ENCODE peak calls at places on chromosomes 6 and 20, in nine cellular contexts. X, W, C, Z, I, Q, U, B and H are unnamed samples. For H3K4me1, the result is how much of the 10 kb centered on the place peaks cover.

GRCh38 chr6:31946370-31946885 is 533 bp downstream of the CFB start:
- DNase-seq in W (no peak), Q (no peak), X (no peak), Z (no peak), U (no peak), I (no peak), B (no peak), C (no peak), H (no peak)

GRCh38 chr20:48286571-48287551 is 501.6 kb upstream of the SULF2 start:
- DNase-seq in Q (no peak), B (peak), W (peak), X (no peak), Z (no peak), C (no peak), I (no peak), U (no peak), H (no peak)

GRCh38 chr20:9447182-9447581 is 67.2 kb upstream of the LAMP5 start:
- DNase-seq in I (no peak), Z (no peak), X (no peak), C (no peak), B (no peak), Q (no peak), W (no peak), U (no peak), H (no peak)

GRCh38 chr20:10300582-10301108 is 82.0 kb downstream of the SNAP25 start:
- DNase-seq in W (no peak), B (no peak), I (no peak), Z (no peak), Q (no peak), C (no peak), X (no peak), U (no peak), H (peak)

GRCh38 chr6:145044606-145045275 is 690.6 kb downstream of the EPM2A start:
- DNase-seq in X (no peak), U (no peak), I (no peak), C (no peak), Z (no peak), Q (no peak), B (no peak), W (peak), H (no peak)

GRCh38 chr6:155253337-155253736 is 10.5 kb upstream of the CLDN20 start:
- DNase-seq in W (no peak), X (no peak), B (no peak), U (no peak), Q (no peak), I (no peak), Z (no peak), C (no peak), H (no peak)

GRCh38 chr6:15506066-15506465 is 156.8 kb downstream of the DTNBP1 start:
- DNase-seq in Q (no peak), W (no peak), Z (no peak), B (no peak), I (no peak), U (no peak), C (no peak), X (no peak), H (no peak)

GRCh38 chr6:134636221-134636830 is 313.6 kb downstream of the ALDH8A1 start:
- DNase-seq in X (no peak), Q (no peak), U (peak), B (no peak), C (no peak), Z (no peak), W (no peak), I (no peak), H (no peak)

GRCh38 chr6:150777731-150778130 is 87.8 kb upstream of the MTHFD1L start:
- DNase-seq in I (no peak), Q (no peak), W (no peak), Z (no peak), B (no peak), C (no peak), X (no peak), U (no peak), H (peak)

GRCh38 chr6:118581489-118581959 is 33.4 kb downstream of the PLN start:
- DNase-seq in B (no peak), Z (no peak), C (no peak), X (no peak), Q (no peak), W (peak), U (no peak), I (no peak), H (no peak)

GRCh38 chr20:41135187-41135887 is 2.0 kb upstream of the PLCG1 start:
- DNase-seq in C (peak), X (peak), W (peak), B (peak), Z (peak), Q (peak), U (peak), I (peak), H (peak)

GRCh38 chr6:76706566-76706965 is 634.1 kb upstream of the IMPG1 start:
- DNase-seq in U (no peak), Z (no peak), W (peak), B (no peak), C (no peak), Q (no peak), X (no peak), I (no peak), H (no peak)

GRCh38 chr6:85169189-85169588 is 280.7 kb upstream of the NT5E start:
- DNase-seq in Q (no peak), U (no peak), C (no peak), I (no peak), Z (no peak), W (no peak), B (no peak), X (no peak), H (no peak)

GRCh38 chr20:10696650-10697049 is 22.9 kb upstream of the JAG1 start:
- DNase-seq in U (no peak), B (no peak), X (no peak), C (peak), I (peak), Z (no peak), Q (no peak), W (no peak), H (peak)

GRCh38 chr6:131036616-131037015 is 26.4 kb downstream of the EPB41L2 start:
- DNase-seq in X (no peak), I (no peak), C (no peak), Z (no peak), Q (no peak), B (no peak), W (no peak), U (no peak), H (no peak)

GRCh38 chr6:138161434-138162103 is at the start of gene ARFGEF3:
- DNase-seq in W (peak), Z (peak), C (no peak), U (peak), B (no peak), X (peak), I (peak), Q (peak), H (peak)

GRCh38 chr6:37171141-37171969 is 1.4 kb downstream of the PIM1 start:
- DNase-seq in Q (peak), U (peak), W (peak), B (peak), C (peak), I (peak), Z (peak), X (no peak), H (peak)

GRCh38 chr6:44415424-44415823 is 27.9 kb downstream of the CDC5L start:
- DNase-seq in C (no peak), W (no peak), Z (no peak), Q (no peak), X (peak), B (no peak), U (no peak), I (no peak), H (no peak)

GRCh38 chr20:6848041-6848440 is 80.6 kb downstream of the BMP2 start:
- DNase-seq in C (no peak), X (no peak), B (no peak), U (no peak), Q (no peak), W (no peak), Z (no peak), I (no peak), H (no peak)

GRCh38 chr6:34349226-34349625 is 43.2 kb downstream of the NUDT3 start:
- DNase-seq in Z (no peak), X (no peak), U (no peak), W (no peak), B (no peak), Q (no peak), I (no peak), C (no peak), H (no peak)

GRCh38 chr6:41739041-41739440 is 3.6 kb upstream of the TFEB start:
- DNase-seq in B (no peak), C (no peak), Q (no peak), Z (no peak), U (no peak), X (no peak), W (peak), I (no peak), H (no peak)

GRCh38 chr6:81995548-81996289 is 243.2 kb upstream of the TENT5A start:
- DNase-seq in Q (no peak), X (no peak), W (peak), I (no peak), U (no peak), C (no peak), B (no peak), Z (no peak), H (no peak)

GRCh38 chr6:34235605-34236422 is 859 bp upstream of the HMGA1 start:
- DNase-seq in Q (peak), X (peak), B (no peak), Z (peak), U (peak), I (peak), W (peak), C (peak), H (no peak)

GRCh38 chr6:75922226-75922625 is 150.2 kb downstream of the IMPG1 start:
- DNase-seq in U (no peak), W (no peak), Q (no peak), Z (no peak), C (no peak), X (no peak), I (no peak), B (no peak), H (no peak)

GRCh38 chr6:23081701-23082100 is 512.3 kb downstream of the HDGFL1 start:
- DNase-seq in B (no peak), X (peak), C (no peak), Q (no peak), W (no peak), Z (no peak), I (peak), U (no peak), H (no peak)

GRCh38 chr6:89921691-89922090 is 27.4 kb downstream of the GJA10 start:
- DNase-seq in U (no peak), X (peak), W (no peak), Q (no peak), B (no peak), Z (no peak), I (no peak), C (no peak), H (no peak)

GRCh38 chr6:17390276-17390675 is 3.1 kb upstream of the CAP2 start:
- DNase-seq in U (no peak), Q (no peak), C (no peak), W (no peak), B (no peak), I (no peak), Z (no peak), X (no peak), H (no peak)

GRCh38 chr20:1830240-1830639 is 65.0 kb upstream of the SIRPA start:
- DNase-seq in B (no peak), W (peak), Z (peak), C (no peak), U (no peak), X (peak), I (no peak), Q (no peak), H (no peak)
- H3K4me1 ChIP-seq in B (under half), W (under half), Z (half or more), C (under half), U (under half), X (under half), I (under half), Q (under half), H (under half)

DNA sequence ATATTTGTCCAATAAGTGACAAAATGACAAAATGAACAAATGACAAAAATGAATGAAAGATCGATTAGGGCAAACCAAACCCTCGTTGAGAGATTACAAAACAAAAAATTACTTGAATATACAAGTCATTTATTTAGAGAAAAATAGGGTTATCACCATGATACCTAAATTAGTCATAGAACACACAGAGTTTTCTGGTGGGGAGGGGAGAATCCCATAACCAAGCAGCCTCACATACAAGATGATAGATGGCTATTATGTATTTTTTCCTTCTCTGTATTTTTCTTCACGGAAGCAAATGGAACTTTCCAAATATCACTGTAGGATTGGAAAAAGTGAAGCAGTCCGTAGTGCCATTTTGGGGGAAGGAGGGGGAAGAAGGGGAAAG is 28.5 kb upstream of the BMP6 start:
- DNase-seq in U (no peak), Z (no peak), W (no peak), Q (no peak), X (peak), I (no peak), C (no peak), B (no peak), H (no peak)
- H3K4me3 ChIP-seq in U (no peak), Z (no peak), W (no peak), Q (no peak), X (no peak), I (no peak), C (no peak), B (no peak), H (no peak)

GRCh38 chr6:13331516-13332348 is 3.4 kb upstream of the TBC1D7 start:
- DNase-seq in B (no peak), W (peak), U (peak), I (no peak), Z (no peak), X (peak), Q (no peak), C (peak), H (peak)

GRCh38 chr6:13328875-13329183 is 492 bp upstream of the TBC1D7 start:
- DNase-seq in Z (no peak), B (no peak), C (no peak), U (no peak), W (no peak), I (no peak), X (no peak), Q (no peak), H (no peak)

GRCh38 chr6:13327691-13328075 is 654 bp downstream of the TBC1D7 start:
- DNase-seq in Q (peak), U (peak), X (no peak), Z (no peak), W (no peak), B (no peak), C (peak), I (peak), H (peak)

GRCh38 chr6:13332349-13332706 is 4.0 kb upstream of the TBC1D7 start:
- DNase-seq in C (no peak), B (no peak), X (no peak), Q (no peak), I (no peak), U (no peak), W (no peak), Z (no peak), H (no peak)

DNA sequence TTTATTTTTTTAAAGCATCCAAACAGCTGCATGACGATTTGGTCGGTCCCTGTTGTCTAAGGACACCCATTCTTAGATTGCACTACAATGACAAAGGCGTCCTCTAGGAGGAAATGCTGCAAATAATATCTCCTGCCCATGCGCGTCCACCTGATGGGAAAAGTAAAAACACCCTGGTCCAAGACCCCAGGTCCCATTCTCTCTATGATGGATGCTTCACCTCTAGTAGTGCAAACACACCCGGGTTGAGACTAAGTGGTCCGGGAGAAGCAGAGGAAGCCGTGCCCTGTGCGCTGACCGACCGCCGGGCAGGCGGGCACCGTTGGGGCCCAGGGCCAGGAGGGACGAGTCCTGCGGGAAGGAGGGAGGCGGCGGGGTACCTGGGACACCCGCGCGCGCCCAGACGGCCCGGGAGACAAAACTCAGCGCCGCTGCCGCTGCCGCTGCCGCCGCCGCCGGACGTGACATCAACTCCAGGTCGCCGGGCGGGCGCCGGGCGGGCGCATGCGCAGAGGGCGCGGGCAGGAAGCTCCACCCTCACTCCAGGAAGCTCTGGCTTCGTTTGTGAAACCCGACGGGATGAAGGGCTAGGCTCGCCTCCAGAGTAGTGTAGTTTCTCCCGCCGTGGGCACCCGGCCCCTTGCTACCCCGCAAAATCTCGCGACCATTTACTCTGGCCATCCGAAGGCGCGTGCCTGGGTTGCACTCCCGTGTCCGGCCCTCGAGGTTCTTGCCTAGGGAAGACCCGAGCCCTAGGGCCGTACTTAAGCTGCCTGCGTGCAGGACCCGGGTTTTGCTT is at the start of gene TBC1D7:
- DNase-seq in I (peak), U (peak), Q (peak), W (peak), X (peak), Z (peak), B (peak), C (peak), H (peak)
- H3K4me1 ChIP-seq in I (under half), U (under half), Q (under half), W (under half), X (under half), Z (under half), B (under half), C (under half), H (under half)

DNA sequence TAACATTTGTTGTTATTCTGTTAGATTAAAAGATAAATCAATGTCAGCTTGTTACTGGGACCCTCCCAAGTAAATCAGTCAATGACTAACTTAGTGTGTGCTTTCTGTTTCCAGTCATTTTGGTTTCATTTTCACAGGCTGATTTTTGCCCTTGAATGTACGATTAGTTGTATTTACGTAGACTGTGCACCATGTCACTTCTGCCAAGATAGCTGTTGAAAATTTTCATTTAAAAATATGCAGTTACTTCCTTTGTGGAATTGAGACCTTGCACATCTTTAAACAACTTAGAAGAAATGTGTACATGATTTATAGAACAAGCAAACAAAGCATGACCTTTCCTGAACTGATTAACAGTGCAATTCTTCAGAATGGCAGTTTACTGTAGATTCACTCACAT is 944.8 kb upstream of the CITED2 start:
- DNase-seq in U (no peak), Q (no peak), X (peak), Z (no peak), I (no peak), C (no peak), W (peak), B (no peak), H (peak)
- H3K4me3 ChIP-seq in U (no peak), Q (no peak), X (no peak), Z (peak), I (no peak), C (no peak), W (no peak), B (no peak), H (no peak)

GRCh38 chr6:332671-333070 is 40.4 kb downstream of the DUSP22 start:
- DNase-seq in Z (no peak), I (no peak), C (no peak), B (no peak), X (no peak), W (peak), Q (no peak), U (no peak), H (no peak)

GRCh38 chr6:335572-335971 is 43.3 kb downstream of the DUSP22 start:
- DNase-seq in W (no peak), C (no peak), B (no peak), Q (no peak), I (peak), Z (no peak), U (no peak), X (no peak), H (no peak)

GRCh38 chr6:333379-334002 is 41.2 kb downstream of the DUSP22 start:
- DNase-seq in X (no peak), I (no peak), B (no peak), Q (no peak), U (no peak), Z (no peak), W (no peak), C (no peak), H (no peak)

GRCh38 chr6:335146-335545 is 42.9 kb downstream of the DUSP22 start:
- DNase-seq in I (no peak), B (no peak), Q (no peak), X (no peak), W (no peak), C (no peak), Z (no peak), U (no peak), H (no peak)

DNA sequence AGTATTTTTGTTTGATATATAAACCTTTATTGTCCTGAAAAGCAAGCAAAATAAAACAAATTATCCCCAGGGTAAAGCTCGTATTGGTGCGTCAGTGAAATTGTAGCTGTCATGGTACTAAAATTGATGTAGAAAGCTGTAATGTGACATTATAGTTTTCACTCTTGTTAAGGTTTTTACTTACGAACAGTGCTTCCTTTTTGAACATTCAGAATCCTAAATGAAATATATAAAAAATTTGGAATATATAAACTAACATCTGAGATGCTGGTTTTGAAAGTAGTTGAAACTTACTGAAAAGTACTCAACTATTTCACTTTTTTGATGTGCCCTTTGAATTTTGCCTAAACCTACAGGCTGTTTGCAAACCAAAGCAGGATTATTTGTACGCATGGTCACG is 42.2 kb downstream of the DUSP22 start:
- DNase-seq in B (no peak), Q (no peak), I (no peak), X (no peak), C (no peak), U (no peak), W (no peak), Z (no peak), H (no peak)
- H3K4me1 ChIP-seq in B (under half), Q (under half), I (under half), X (under half), C (under half), U (under half), W (half or more), Z (half or more), H (under half)